ENCODE peak calls at places on chromosomes 11 and 22, in five cellular contexts. N, J, O, H and S are unnamed samples.

GRCh38 chr11:82960000-82960778 is 58.7 kb downstream of the DDIAS start:
- DNase-seq in N (no peak), J (no peak), O (no peak), H (peak; percentile 65), S (no peak)

GRCh38 chr11:72752088-72752914 is at the start of gene ARAP1:
- DNase-seq in N (peak; percentile 98), J (peak; percentile 68), O (peak; percentile 80), H (no peak), S (peak; percentile 83)

GRCh38 chr11:110991621-110992355 is 253.7 kb upstream of the POU2AF2 start:
- DNase-seq in N (no peak), J (no peak), O (no peak), H (no peak), S (no peak)

GRCh38 chr11:61766353-61766841 is 14.0 kb downstream of the MYRF start:
- DNase-seq in N (no peak), J (no peak), O (no peak), H (no peak), S (no peak)

GRCh38 chr11:66768818-66769217 is 39.8 kb upstream of the SPTBN2 start:
- DNase-seq in N (no peak), J (no peak), O (no peak), H (no peak), S (no peak)

GRCh38 chr11:96054870-96055705 is 131.2 kb upstream of the MTMR2 start:
- DNase-seq in N (peak; percentile 29), J (peak; percentile 44), O (no peak), H (no peak), S (peak; percentile 59)

GRCh38 chr11:65391007-65391406 is 4.6 kb downstream of the FRMD8 start:
- DNase-seq in N (no peak), J (no peak), O (no peak), H (no peak), S (peak; percentile 62)

GRCh38 chr22:39710380-39711117 is 140.0 kb downstream of the CACNA1I start:
- DNase-seq in N (no peak), J (no peak), O (no peak), H (no peak), S (no peak)

GRCh38 chr11:115132829-115133228 is 371.4 kb downstream of the CADM1 start:
- DNase-seq in N (peak; percentile 16), J (peak; percentile 3), O (no peak), H (no peak), S (peak; percentile 25)

GRCh38 chr22:32632650-32633049 is 158.0 kb downstream of the FBXO7 start:
- DNase-seq in N (no peak), J (no peak), O (no peak), H (no peak), S (no peak)

GRCh38 chr11:11425806-11426205 is 72.8 kb upstream of the CSNK2A3 start:
- DNase-seq in N (no peak), J (no peak), O (no peak), H (no peak), S (no peak)

GRCh38 chr11:102600666-102601065 is 24.5 kb downstream of the MMP20 start:
- DNase-seq in N (no peak), J (peak; percentile 36), O (no peak), H (no peak), S (no peak)

GRCh38 chr22:18024956-18025720 is 777 bp upstream of the MICAL3 start:
- DNase-seq in N (no peak), J (no peak), O (no peak), H (no peak), S (no peak)

GRCh38 chr11:95975343-95975742 is 51.4 kb upstream of the MTMR2 start:
- DNase-seq in N (no peak), J (no peak), O (no peak), H (no peak), S (no peak)

GRCh38 chr11:123182101-123182500 is 12.9 kb downstream of the CLMP start:
- DNase-seq in N (no peak), J (no peak), O (no peak), H (no peak), S (no peak)

GRCh38 chr11:118715837-118716260 is 36.4 kb upstream of the TREH start:
- DNase-seq in N (peak; percentile 83), J (no peak), O (peak; percentile 66), H (no peak), S (peak; percentile 91)

GRCh38 chr11:129538323-129538722 is 162.7 kb downstream of the BARX2 start:
- DNase-seq in N (no peak), J (no peak), O (no peak), H (no peak), S (no peak)

GRCh38 chr11:13337986-13338436 is 60.4 kb downstream of the BMAL1 start:
- DNase-seq in N (no peak), J (no peak), O (no peak), H (no peak), S (no peak)

GRCh38 chr11:93532285-93532789 is 10.9 kb downstream of the SMCO4 start:
- DNase-seq in N (no peak), J (no peak), O (no peak), H (no peak), S (no peak)

GRCh38 chr22:45196926-45197605 is 33.3 kb downstream of the NUP50 start:
- DNase-seq in N (no peak), J (no peak), O (peak; percentile 45), H (no peak), S (no peak)

GRCh38 chr11:46639197-46639839 is 22.0 kb downstream of the ATG13 start:
- DNase-seq in N (no peak), J (no peak), O (no peak), H (no peak), S (no peak)

DNA sequence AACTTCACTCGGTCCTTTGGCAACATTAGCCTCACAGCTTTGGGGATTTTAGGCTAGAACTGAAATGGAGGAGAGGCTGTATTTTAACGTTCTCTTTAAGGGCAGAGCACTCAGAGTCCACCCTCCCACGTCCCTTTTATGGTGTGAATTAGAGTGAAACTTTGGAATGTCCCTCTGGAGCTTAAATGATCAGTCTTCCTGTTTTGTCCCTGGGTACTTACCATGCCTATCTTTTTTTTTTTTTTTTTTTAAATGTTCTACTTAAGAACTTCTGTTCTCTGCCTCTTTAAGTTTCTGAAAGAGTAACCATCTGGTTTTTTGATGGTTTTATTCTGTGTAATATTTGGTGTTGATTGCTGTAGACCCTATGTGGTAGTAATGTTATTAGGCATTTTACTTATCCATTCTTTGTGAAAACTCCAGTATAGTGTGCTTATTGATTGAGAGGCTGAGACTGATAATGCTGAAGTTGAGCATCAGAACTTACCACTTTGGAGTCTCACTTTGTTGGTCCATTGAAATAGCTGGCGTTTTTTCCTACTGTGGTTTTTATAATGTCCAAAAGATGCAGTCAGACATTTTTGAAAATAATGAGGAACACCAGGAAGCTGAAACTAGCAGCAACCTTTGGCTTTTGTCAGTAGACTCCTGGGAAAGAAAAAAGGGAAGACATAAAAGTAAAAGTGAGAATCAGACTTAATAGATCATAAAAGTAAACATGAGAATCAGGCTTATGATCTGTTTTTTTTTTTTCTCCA is 11.6 kb downstream of the UVRAG start:
- DNase-seq in N (no peak), J (no peak), O (no peak), H (no peak), S (peak; percentile 47)
- TF ChIP-seq CREB1 in N (no peak), J (no peak), O (no peak), H (no peak), S (no peak)

GRCh38 chr22:43829448-43829821 is 17.3 kb upstream of the EFCAB6 start:
- DNase-seq in N (no peak), J (no peak), O (no peak), H (no peak), S (no peak)

GRCh38 chr22:43832393-43833265 is 20.5 kb upstream of the EFCAB6 start:
- DNase-seq in N (no peak), J (no peak), O (no peak), H (no peak), S (no peak)

GRCh38 chr22:43831561-43832392 is 19.7 kb upstream of the EFCAB6 start:
- DNase-seq in N (no peak), J (no peak), O (no peak), H (no peak), S (no peak)

GRCh38 chr22:43829904-43830851 is 18.1 kb upstream of the EFCAB6 start:
- DNase-seq in N (no peak), J (no peak), O (no peak), H (no peak), S (no peak)

DNA sequence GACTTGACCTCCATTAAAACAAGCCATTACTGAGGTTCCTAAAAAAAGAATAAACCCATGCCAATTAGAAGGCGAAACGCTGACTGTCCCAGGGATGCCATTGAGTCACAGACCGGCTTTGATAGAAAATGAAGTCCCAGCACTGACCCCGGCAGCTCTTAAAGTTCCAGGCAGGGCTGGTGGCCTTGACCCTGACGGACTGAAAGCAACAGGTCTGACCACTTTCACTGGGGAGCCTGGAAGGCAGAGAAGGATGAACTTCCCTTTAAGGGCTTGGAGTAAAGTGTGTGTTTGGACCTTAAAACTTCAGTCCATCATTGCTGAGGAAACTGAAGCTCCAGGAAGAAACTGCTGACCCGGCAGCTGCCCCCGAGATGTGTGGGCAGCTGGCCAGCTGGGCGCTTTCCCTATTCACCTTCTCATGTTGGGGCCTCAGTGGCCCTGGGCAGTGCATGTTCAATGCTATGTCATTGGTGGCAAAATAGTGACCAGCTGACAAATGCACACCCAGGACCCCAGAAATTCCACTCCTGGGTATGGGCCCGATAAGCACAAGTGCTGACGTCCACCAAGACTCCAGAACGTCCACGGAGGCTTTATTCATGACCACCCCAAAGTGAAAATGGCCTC is 18.9 kb upstream of the EFCAB6 start:
- DNase-seq in N (no peak), J (no peak), O (no peak), H (no peak), S (no peak)
- H3K4me1 ChIP-seq in N (no peaks in the 10 kb centered on the region), J (no peaks in the 10 kb centered on the region), O (peaks cover 2% of the 10 kb centered on the region), H (no peaks in the 10 kb centered on the region), S (no peaks in the 10 kb centered on the region)

DNA sequence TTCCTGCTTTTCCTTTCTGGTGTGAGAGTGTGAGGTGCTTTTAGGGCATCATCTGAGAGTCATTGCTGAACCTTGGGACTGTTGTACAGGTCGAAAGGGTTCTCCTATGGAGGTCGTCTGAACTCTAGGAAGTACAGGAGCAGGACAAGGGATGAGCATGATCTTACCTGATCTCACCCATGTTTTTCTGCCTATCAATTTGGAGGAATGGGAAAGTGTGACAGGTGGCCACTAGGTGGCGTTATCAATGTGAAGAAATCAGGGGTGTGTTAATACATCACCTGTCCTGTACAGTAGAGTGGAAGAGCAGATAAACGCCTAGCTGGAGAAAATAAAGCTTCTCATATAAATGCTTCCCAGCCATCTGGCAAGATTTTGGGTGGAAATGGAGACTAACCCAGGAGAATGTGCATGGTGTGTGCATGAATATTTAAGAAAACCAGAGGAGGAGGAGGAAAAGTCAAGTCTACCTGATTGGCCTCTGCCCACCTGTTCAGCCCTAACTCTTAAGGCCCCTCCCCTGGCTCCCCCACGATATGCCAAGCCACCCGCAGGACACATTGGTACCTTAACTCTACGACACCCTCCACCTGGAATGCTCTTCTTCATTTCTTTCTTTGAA is 72.0 kb upstream of the NARS2 start:
- DNase-seq in N (peak; percentile 69), J (peak; percentile 59), O (peak; percentile 73), H (no peak), S (peak; percentile 89)
- TF ChIP-seq CREB1 in N (no peak), J (no peak), O (no peak), H (no peak), S (no peak)

DNA sequence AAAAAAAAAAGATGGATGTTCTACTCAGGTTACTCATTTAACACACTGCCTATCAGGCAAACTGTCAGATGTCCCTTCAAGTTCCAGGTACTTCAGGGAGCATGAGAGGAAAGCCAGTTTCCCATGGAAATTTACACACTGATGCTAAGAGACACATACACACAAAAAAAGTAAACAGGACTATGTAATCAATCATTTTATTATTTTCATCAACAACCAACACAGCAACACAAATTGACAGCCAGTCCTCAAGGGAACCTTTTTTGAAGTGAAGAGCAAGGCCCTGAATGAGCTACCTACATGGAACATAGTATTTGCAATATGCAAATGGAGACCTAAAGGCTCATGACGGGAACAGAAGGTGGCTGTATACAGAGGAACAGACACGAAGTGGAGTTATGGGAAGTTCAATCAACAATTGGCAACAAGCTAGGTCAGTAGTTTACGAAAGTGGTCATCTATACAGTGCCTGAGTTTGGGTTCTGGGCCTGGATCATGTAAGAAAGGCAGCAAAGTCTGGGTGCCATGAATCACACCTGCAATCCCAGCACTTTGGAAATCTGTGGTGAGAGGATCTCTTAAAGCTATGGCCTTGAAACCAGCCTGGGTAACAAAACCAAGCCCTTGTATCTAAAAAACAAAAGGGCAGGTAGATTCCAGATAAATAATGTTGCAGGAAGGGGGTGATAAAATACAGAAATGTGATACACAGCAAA is 12.6 kb upstream of the WDR74 start:
- DNase-seq in N (no peak), J (peak; percentile 50), O (no peak), H (no peak), S (peak; percentile 24)
- H3K4me1 ChIP-seq in N (peaks cover 14% of the 10 kb centered on the region), J (peaks cover 51% of the 10 kb centered on the region), O (peaks cover 4% of the 10 kb centered on the region), H (peaks cover 17% of the 10 kb centered on the region), S (peaks cover 19% of the 10 kb centered on the region)